ENCODE peak calls at places on chromosomes 3 and 15, in ten cellular contexts. X, F, G, P, O, L, A, E, N and H are unnamed samples.

GRCh38 chr15:42070276-42070965 is 23.9 kb downstream of the PLA2G4D start:
- DNase-seq in X (no peak), F (no peak), G (no peak), P (no peak), O (no peak), L (no peak), A (no peak), E (no peak), N (peak), H (no peak)

GRCh38 chr3:76753599-76753998 is 286.3 kb upstream of the ROBO2 start:
- DNase-seq in X (no peak), F (peak), G (no peak), P (peak), O (no peak), L (no peak), A (no peak), E (no peak), N (no peak), H (no peak)

GRCh38 chr3:50317303-50317702 is 5.2 kb downstream of the HYAL2 start:
- DNase-seq in X (no peak), F (no peak), G (no peak), P (no peak), O (no peak), L (no peak), A (no peak), E (peak), N (peak), H (no peak)

GRCh38 chr3:8443829-8444791 is 57.5 kb upstream of the LMCD1 start:
- DNase-seq in X (peak), F (peak), G (no peak), P (peak), O (peak), L (peak), A (peak), E (peak), N (peak), H (peak)

GRCh38 chr3:74001481-74001880 is 376.7 kb upstream of the PDZRN3 start:
- DNase-seq in X (no peak), F (peak), G (no peak), P (no peak), O (no peak), L (no peak), A (no peak), E (no peak), N (no peak), H (no peak)

GRCh38 chr3:52986049-52986448 is 59.8 kb downstream of the SFMBT1 start:
- DNase-seq in X (peak), F (peak), G (no peak), P (peak), O (no peak), L (no peak), A (no peak), E (no peak), N (no peak), H (no peak)

GRCh38 chr3:124714218-124714853 is 15.9 kb upstream of the UMPS start:
- DNase-seq in X (peak), F (peak), G (no peak), P (peak), O (no peak), L (no peak), A (no peak), E (no peak), N (no peak), H (no peak)

GRCh38 chr3:31945738-31946052 is 35.4 kb downstream of the OSBPL10 start:
- DNase-seq in X (no peak), F (peak), G (no peak), P (peak), O (no peak), L (no peak), A (no peak), E (no peak), N (no peak), H (no peak)

GRCh38 chr3:126508539-126508938 is 9.0 kb downstream of the UROC1 start:
- DNase-seq in X (peak), F (peak), G (no peak), P (no peak), O (no peak), L (no peak), A (no peak), E (no peak), N (no peak), H (no peak)

GRCh38 chr3:37183375-37183831 is 9.0 kb upstream of the LRRFIP2 start:
- DNase-seq in X (peak), F (peak), G (no peak), P (peak), O (no peak), L (no peak), A (no peak), E (no peak), N (no peak), H (no peak)

GRCh38 chr15:69561071-69561784 is 108.6 kb downstream of the RPLP1 start:
- DNase-seq in X (no peak), F (no peak), G (no peak), P (no peak), O (no peak), L (no peak), A (no peak), E (no peak), N (no peak), H (no peak)

GRCh38 chr3:123158330-123158729 is 43.4 kb upstream of the SEC22A start:
- DNase-seq in X (no peak), F (peak), G (no peak), P (no peak), O (no peak), L (no peak), A (no peak), E (no peak), N (peak), H (no peak)

GRCh38 chr15:39828374-39828931 is 45.8 kb upstream of the FSIP1 start:
- DNase-seq in X (peak), F (peak), G (no peak), P (peak), O (no peak), L (peak), A (peak), E (no peak), N (peak), H (no peak)

GRCh38 chr3:52062499-52062898 is 6.1 kb upstream of the DUSP7 start:
- DNase-seq in X (peak), F (peak), G (peak), P (peak), O (peak), L (no peak), A (no peak), E (peak), N (no peak), H (no peak)

GRCh38 chr3:186099178-186099577 is 9.7 kb downstream of the ETV5 start:
- DNase-seq in X (peak), F (peak), G (no peak), P (peak), O (no peak), L (peak), A (peak), E (peak), N (no peak), H (no peak)

GRCh38 chr3:133130168-133130567 is 92.0 kb downstream of the TMEM108 start:
- DNase-seq in X (peak), F (peak), G (no peak), P (no peak), O (no peak), L (no peak), A (no peak), E (no peak), N (no peak), H (no peak)

GRCh38 chr15:40982855-40983254 is 29.6 kb downstream of the CHAC1 start:
- DNase-seq in X (peak), F (peak), G (no peak), P (peak), O (no peak), L (peak), A (no peak), E (no peak), N (no peak), H (no peak)
- TF ChIP-seq CTCF in X (no peak), F (no peak), G (no peak), P (no peak), O (peak), L (no peak), A (no peak), E (no peak), N (no peak), H (no peak)

DNA sequence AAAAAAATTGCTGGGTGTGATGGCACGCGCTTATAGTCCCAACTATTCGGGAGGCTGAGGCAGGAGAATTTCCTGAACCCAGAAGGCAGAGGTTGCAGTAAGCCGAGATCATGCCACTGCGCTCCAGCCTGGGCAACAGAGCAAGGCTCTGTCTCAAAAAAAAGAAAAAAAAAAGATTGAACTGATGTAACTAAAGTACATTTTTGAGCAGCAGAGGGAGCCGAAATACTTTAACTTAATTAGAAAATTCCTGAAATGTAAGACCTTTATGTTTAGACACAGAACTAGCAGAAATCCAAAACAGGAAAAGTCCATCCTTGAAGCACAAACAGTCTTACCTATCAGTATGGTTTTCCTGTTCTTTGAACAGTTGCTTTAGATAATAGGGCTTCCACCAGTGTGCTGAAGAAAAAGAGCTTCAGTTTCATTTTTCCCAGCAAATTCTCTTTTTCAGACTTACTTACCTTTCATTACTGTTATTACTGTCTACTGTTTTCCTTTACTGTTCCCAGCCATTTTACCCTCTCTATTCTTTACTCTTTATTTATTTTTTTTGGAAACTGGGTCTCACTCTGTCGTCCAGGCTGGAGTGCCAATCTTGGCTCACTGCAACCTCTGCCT is 33.4 kb upstream of the ZNF609 start:
- DNase-seq in X (peak), F (peak), G (peak), P (peak), O (no peak), L (no peak), A (no peak), E (no peak), N (no peak), H (no peak)
- TF ChIP-seq CTCF in X (peak), F (peak), G (peak), P (peak), O (no peak), L (peak), A (no peak), E (peak), N (peak), H (no peak)

GRCh38 chr15:51189579-51190397 is 95.1 kb upstream of the TNFAIP8L3 start:
- DNase-seq in X (no peak), F (no peak), G (no peak), P (no peak), O (no peak), L (no peak), A (no peak), E (no peak), N (no peak), H (no peak)

GRCh38 chr15:51191766-51192165 is 97.1 kb upstream of the TNFAIP8L3 start:
- DNase-seq in X (no peak), F (no peak), G (no peak), P (no peak), O (no peak), L (no peak), A (no peak), E (no peak), N (no peak), H (no peak)

GRCh38 chr15:51192560-51193280 is 98.0 kb upstream of the TNFAIP8L3 start:
- DNase-seq in X (peak), F (peak), G (peak), P (peak), O (peak), L (peak), A (peak), E (peak), N (peak), H (peak)

GRCh38 chr15:51191072-51191665 is 96.5 kb upstream of the TNFAIP8L3 start:
- DNase-seq in X (no peak), F (no peak), G (no peak), P (no peak), O (no peak), L (no peak), A (no peak), E (no peak), N (no peak), H (no peak)

DNA sequence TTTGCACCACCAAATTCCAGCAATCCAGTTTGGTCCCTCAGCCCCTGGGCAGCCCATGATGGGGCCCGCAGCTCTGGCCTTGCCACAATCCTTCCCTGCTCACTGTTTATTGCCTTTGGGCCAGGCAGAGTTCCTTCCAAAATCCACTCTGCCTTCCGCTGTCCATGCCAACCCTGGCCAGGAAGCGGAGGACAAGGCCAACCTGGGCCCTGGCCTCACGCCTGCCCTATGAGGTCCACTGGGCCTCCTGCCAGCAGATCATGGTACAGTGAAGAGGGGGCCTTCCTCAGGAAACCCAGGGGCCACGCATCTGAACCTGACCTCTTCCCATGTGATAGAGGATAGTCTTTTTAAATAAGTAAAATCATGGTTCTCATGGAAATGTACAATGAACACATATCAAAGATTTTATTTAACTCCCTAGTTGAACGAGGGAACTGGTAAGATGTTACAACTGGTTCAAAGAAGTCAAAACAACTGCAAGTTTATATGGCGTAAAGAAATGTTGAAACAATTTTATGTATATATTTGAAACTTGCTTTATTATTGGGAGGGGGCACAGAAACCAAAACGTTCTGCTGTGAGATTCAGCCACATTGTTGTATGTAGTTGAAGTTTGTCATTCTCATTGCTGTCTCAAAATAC is 95.8 kb upstream of the TNFAIP8L3 start:
- DNase-seq in X (no peak), F (no peak), G (no peak), P (no peak), O (no peak), L (peak), A (no peak), E (no peak), N (no peak), H (no peak)
- TF ChIP-seq CTCF in X (no peak), F (no peak), G (no peak), P (no peak), O (no peak), L (no peak), A (no peak), E (no peak), N (no peak), H (no peak)

GRCh38 chr15:82079736-82080135 is 33.9 kb upstream of the MEX3B start:
- DNase-seq in X (peak), F (peak), G (no peak), P (peak), O (no peak), L (no peak), A (no peak), E (no peak), N (no peak), H (no peak)

GRCh38 chr15:82086243-82086995 is 40.6 kb upstream of the MEX3B start:
- DNase-seq in X (no peak), F (no peak), G (no peak), P (no peak), O (no peak), L (no peak), A (no peak), E (no peak), N (no peak), H (no peak)

GRCh38 chr15:82080774-82081173 is 35.0 kb upstream of the MEX3B start:
- DNase-seq in X (no peak), F (no peak), G (no peak), P (no peak), O (no peak), L (no peak), A (no peak), E (no peak), N (no peak), H (no peak)

GRCh38 chr15:82081904-82082810 is 36.3 kb upstream of the MEX3B start:
- DNase-seq in X (peak), F (peak), G (no peak), P (peak), O (no peak), L (no peak), A (no peak), E (no peak), N (peak), H (no peak)
- TF ChIP-seq CTCF in X (peak), F (peak), G (peak), P (peak), O (no peak), L (no peak), A (peak), E (no peak), N (peak), H (no peak)